ENCODE peak calls at places on chromosomes 16 and 17, in ten cellular contexts. B is astrocyte of the hippocampus; L is stimulated activated CD8-positive, alpha-beta memory T cell treated with anti-CD3 and anti-CD28 coated beads, Interleukin-7, amount 100 ng/mL, for 24 hours; V is hepatic stellate cell; N is activated CD4-positive, alpha-beta memory T cell treated with anti-CD3 and anti-CD28 coated beads for 36 hours; Y is WTC11; P is NCI-H774; T is progenitor cell of endocrine pancreas; Q is NCI-H510A; Z is fibroblast of the aortic adventitia. W is an unnamed sample.

GRCh38 chr17:40862985-40863733 is 3.9 kb downstream of the KRT12 start:
- DNase-seq in L (no peak), Z (no peak), Y (peak), P (no peak), Q (no peak), V (no peak), B (peak), N (peak), T (peak), W (peak)

GRCh38 chr17:70608193-70608592 is 438.9 kb downstream of the KCNJ2 start:
- DNase-seq in N (no peak), Z (no peak), Y (no peak), L (no peak), B (peak), Q (no peak), P (no peak), T (no peak), V (no peak), W (no peak)

GRCh38 chr17:79438045-79438444 is 172.8 kb downstream of the RBFOX3 start:
- DNase-seq in L (no peak), Q (no peak), Z (no peak), T (no peak), V (no peak), B (no peak), Y (no peak), P (no peak), N (no peak), W (no peak)

GRCh38 chr16:27226476-27226875 is 23.1 kb downstream of the KDM8 start:
- DNase-seq in P (peak), N (no peak), B (no peak), V (no peak), T (no peak), Y (no peak), Z (no peak), Q (peak), L (no peak), W (no peak)

GRCh38 chr16:47460301-47460754 is 535 bp downstream of the ITFG1 start:
- DNase-seq in L (no peak), N (no peak), B (peak), Q (no peak), P (no peak), T (no peak), Z (no peak), Y (no peak), V (peak), W (no peak)

GRCh38 chr17:73316919-73317505 is 5.2 kb upstream of the CDC42EP4 start:
- DNase-seq in B (no peak), Z (peak), V (no peak), L (no peak), T (no peak), Q (no peak), Y (no peak), P (no peak), N (no peak), W (no peak)

GRCh38 chr16:28923231-28923587 is 1.8 kb downstream of the RABEP2 start:
- DNase-seq in Y (no peak), V (no peak), B (no peak), N (no peak), Z (no peak), P (peak), Q (no peak), L (no peak), T (no peak), W (no peak)

GRCh38 chr17:75093543-75094158 is 5.9 kb downstream of the SLC16A5 start:
- DNase-seq in V (no peak), L (no peak), N (no peak), B (no peak), Z (no peak), P (no peak), Q (no peak), T (no peak), Y (no peak), W (no peak)

GRCh38 chr17:17624776-17625175 is 33.3 kb upstream of the PEMT start:
- DNase-seq in L (no peak), Z (no peak), B (no peak), T (no peak), V (no peak), Q (no peak), P (no peak), Y (no peak), N (no peak), W (no peak)

GRCh38 chr16:83742520-83742919 is 65.3 kb upstream of the HSBP1 start:
- DNase-seq in V (no peak), Z (no peak), L (no peak), Y (no peak), B (peak), Q (no peak), T (no peak), P (no peak), N (no peak), W (no peak)

GRCh38 chr17:9880582-9880999 is 24.5 kb downstream of the RCVRN start:
- DNase-seq in P (no peak), Q (no peak), Y (no peak), Z (no peak), B (peak), T (no peak), N (no peak), V (no peak), L (no peak), W (no peak)

GRCh38 chr17:75439287-75439686 is 17.1 kb upstream of the TMEM94 start:
- DNase-seq in B (no peak), P (no peak), V (no peak), L (no peak), T (no peak), Y (no peak), Q (no peak), Z (no peak), N (no peak), W (no peak)

GRCh38 chr16:57994778-57995177 is 5.7 kb downstream of the ZNF319 start:
- DNase-seq in V (peak), Q (peak), B (peak), T (no peak), Z (peak), P (no peak), N (peak), Y (peak), L (no peak), W (no peak)

GRCh38 chr17:68594552-68594951 is 6.6 kb downstream of the FAM20A start:
- DNase-seq in N (no peak), T (no peak), V (no peak), B (no peak), L (no peak), Z (no peak), Q (no peak), Y (no peak), P (no peak), W (no peak)

GRCh38 chr16:19375561-19376158 is 42.0 kb upstream of the TMC5 start:
- DNase-seq in B (peak), Y (peak), Z (peak), V (peak), L (peak), P (peak), N (peak), T (peak), Q (peak), W (no peak)

GRCh38 chr16:56140645-56141044 is 50.6 kb upstream of the GNAO1 start:
- DNase-seq in B (no peak), L (no peak), Y (no peak), N (no peak), T (no peak), Q (no peak), V (no peak), P (no peak), Z (no peak), W (no peak)

GRCh38 chr16:76856112-76856511 is 334.9 kb upstream of the MON1B start:
- DNase-seq in N (no peak), Y (no peak), Q (no peak), B (no peak), P (no peak), L (no peak), V (no peak), T (no peak), Z (no peak), W (no peak)

GRCh38 chr16:8775359-8775758 is 22.1 kb downstream of the TMEM186 start:
- DNase-seq in Z (no peak), L (no peak), Q (no peak), N (no peak), B (no peak), P (no peak), T (no peak), Y (no peak), V (no peak), W (no peak)

GRCh38 chr17:6755281-6755680 is 565 bp upstream of the XAF1 start:
- DNase-seq in Z (peak), T (no peak), N (no peak), B (no peak), P (no peak), V (peak), Y (no peak), L (no peak), Q (no peak), W (no peak)

GRCh38 chr16:22813223-22813945 is 578 bp upstream of the HS3ST2 start:
- DNase-seq in B (peak), T (peak), L (peak), Q (peak), N (peak), Y (peak), Z (peak), V (peak), P (no peak), W (peak)

GRCh38 chr17:52383493-52384100 is 225.1 kb upstream of the CA10 start:
- DNase-seq in T (peak), V (no peak), Z (no peak), P (peak), N (peak), B (peak), Q (peak), L (no peak), Y (peak), W (peak)

GRCh38 chr17:79036181-79036580 is 12.2 kb downstream of the C1QTNF1 start:
- DNase-seq in P (no peak), T (no peak), Q (no peak), B (no peak), V (no peak), Y (no peak), N (no peak), Z (no peak), L (no peak), W (no peak)

GRCh38 chr17:77427471-77427991 is 286.8 kb downstream of the SEC14L1 start:
- DNase-seq in L (no peak), P (no peak), Y (no peak), Q (no peak), B (peak), V (peak), N (no peak), Z (peak), T (no peak), W (no peak)

GRCh38 chr17:49861150-49861884 is 13.4 kb upstream of the TAC4 start:
- DNase-seq in Z (peak), N (peak), Y (no peak), T (peak), Q (no peak), B (peak), P (no peak), L (peak), V (peak), W (no peak)

GRCh38 chr17:10628756-10629155 is 28.4 kb downstream of the MYH3 start:
- DNase-seq in Z (no peak), L (no peak), B (no peak), Y (peak), Q (no peak), V (no peak), N (no peak), P (no peak), T (no peak), W (peak)

GRCh38 chr16:8278181-8278580 is 312.1 kb downstream of the TMEM114 start:
- DNase-seq in Q (no peak), Y (no peak), B (peak), P (no peak), T (no peak), V (no peak), N (no peak), Z (no peak), L (no peak), W (no peak)

GRCh38 chr17:20116683-20117309 is 107.6 kb downstream of the SPECC1 start:
- DNase-seq in Z (peak), B (peak), T (peak), N (peak), Q (peak), Y (peak), L (peak), P (no peak), V (no peak), W (no peak)

GRCh38 chr17:45787044-45787443 is 2.9 kb downstream of the CRHR1 start:
- DNase-seq in P (no peak), T (no peak), B (no peak), Q (no peak), Y (no peak), V (no peak), L (no peak), N (no peak), Z (no peak), W (no peak)

GRCh38 chr17:75273968-75274708 is 3.1 kb upstream of the MIF4GD start:
- DNase-seq in T (no peak), Y (no peak), N (no peak), L (no peak), Z (peak), P (no peak), V (no peak), Q (no peak), B (peak), W (no peak)

GRCh38 chr16:67346328-67346727 is 19.7 kb downstream of the LRRC36 start:
- DNase-seq in P (no peak), V (no peak), B (no peak), Z (no peak), Y (no peak), L (no peak), Q (no peak), T (no peak), N (no peak), W (no peak)

W was measured in H1.